ENCODE peak calls at places on chromosomes 16 and 17, in ten cellular contexts. H is tibial artery; M is thoracic aorta; T is body of pancreas; B is HCT116; V is CD4-positive, alpha-beta T cell; D is lower lobe of right lung; C is colonic mucosa; W is stomach; S is fibroblast of lung. G is an unnamed sample.

GRCh38 chr16:4005281-4005680 is 111.0 kb downstream of the ADCY9 start:
- DNase-seq in H (no peak), M (no peak), T (no peak), B (no peak), V (no peak), D (no peak), C (no peak), W (no peak), S (no peak), G (no peak)

GRCh38 chr17:79812206-79812968 is 15.5 kb upstream of the CBX8 start:
- DNase-seq in H (no peak), M (no peak), T (no peak), B (no peak), V (no peak), D (no peak), C (no peak), W (no peak), S (no peak), G (no peak)

GRCh38 chr16:4410335-4411075 is 5.9 kb downstream of the CORO7 start:
- DNase-seq in H (peak), M (no peak), T (peak), B (no peak), V (no peak), D (peak), C (peak), W (peak), S (peak), G (no peak)

GRCh38 chr16:84774810-84775209 is 45.0 kb upstream of the CRISPLD2 start:
- DNase-seq in H (no peak), M (no peak), T (no peak), B (no peak), V (no peak), D (no peak), C (no peak), W (no peak), S (peak), G (peak)

GRCh38 chr17:7217113-7217987 is 2.3 kb downstream of the DLG4 start:
- DNase-seq in H (no peak), M (no peak), T (peak), B (no peak), V (no peak), D (no peak), C (no peak), W (peak), S (peak), G (no peak)

GRCh38 chr16:85347213-85347591 is 234.9 kb upstream of the CIBAR2 start:
- DNase-seq in H (no peak), M (no peak), T (no peak), B (no peak), V (no peak), D (no peak), C (no peak), W (peak), S (peak), G (no peak)

GRCh38 chr16:67806428-67807147 is at the start of the genes RANBP10 and TSNAXIP1:
- DNase-seq in H (peak), M (peak), T (peak), B (peak), V (peak), D (peak), C (peak), W (peak), S (peak), G (peak)

GRCh38 chr17:19012171-19013080 is 7.9 kb upstream of the FAM83G start:
- DNase-seq in H (no peak), M (no peak), T (no peak), B (no peak), V (no peak), D (peak), C (no peak), W (no peak), S (no peak), G (no peak)

GRCh38 chr17:49952912-49953497 is 16.0 kb upstream of the DLX4 start:
- DNase-seq in H (no peak), M (no peak), T (no peak), B (no peak), V (no peak), D (no peak), C (no peak), W (no peak), S (no peak), G (no peak)

GRCh38 chr17:19551148-19551547 is 17.5 kb downstream of the SLC47A1 start:
- DNase-seq in H (no peak), M (no peak), T (no peak), B (no peak), V (no peak), D (no peak), C (no peak), W (no peak), S (no peak), G (no peak)

GRCh38 chr16:11389631-11390565 is 44.6 kb downstream of the RMI2 start:
- DNase-seq in H (peak), M (no peak), T (no peak), B (no peak), V (no peak), D (peak), C (no peak), W (no peak), S (no peak), G (peak)

GRCh38 chr17:73686126-73686525 is 41.9 kb upstream of the SDK2 start:
- DNase-seq in H (no peak), M (no peak), T (no peak), B (no peak), V (no peak), D (no peak), C (no peak), W (no peak), S (no peak), G (no peak)

GRCh38 chr17:81665205-81666091 is 957 bp downstream of the OXLD1 start:
- DNase-seq in H (no peak), M (no peak), T (peak), B (no peak), V (peak), D (peak), C (peak), W (no peak), S (peak), G (peak)

GRCh38 chr16:81778861-81779539 is at the start of gene PLCG2:
- DNase-seq in H (peak), M (no peak), T (peak), B (peak), V (peak), D (peak), C (peak), W (peak), S (peak), G (peak)

GRCh38 chr17:81931189-81931556 is 3.6 kb upstream of the MAFG start:
- DNase-seq in H (no peak), M (no peak), T (no peak), B (no peak), V (no peak), D (no peak), C (no peak), W (no peak), S (no peak), G (no peak)

GRCh38 chr17:859461-860195 is 77.5 kb downstream of the MRM3 start:
- DNase-seq in H (no peak), M (no peak), T (no peak), B (no peak), V (no peak), D (no peak), C (no peak), W (no peak), S (peak), G (no peak)

GRCh38 chr16:58243528-58244004 is 45.7 kb upstream of the CSNK2A2 start:
- DNase-seq in H (no peak), M (no peak), T (peak), B (no peak), V (no peak), D (no peak), C (no peak), W (no peak), S (no peak), G (no peak)

GRCh38 chr17:18857864-18858566 is at the start of gene PRPSAP2:
- DNase-seq in H (peak), M (peak), T (peak), B (peak), V (peak), D (peak), C (peak), W (peak), S (peak), G (peak)

GRCh38 chr17:52546990-52547389 is 388.5 kb upstream of the CA10 start:
- DNase-seq in H (no peak), M (no peak), T (no peak), B (no peak), V (no peak), D (no peak), C (no peak), W (no peak), S (no peak), G (no peak)

GRCh38 chr16:8887952-8888560 is 5.9 kb downstream of the LITAFD start:
- DNase-seq in H (no peak), M (no peak), T (peak), B (no peak), V (no peak), D (peak), C (no peak), W (peak), S (no peak), G (no peak)

GRCh38 chr17:31488264-31488981 is 96.9 kb downstream of the RAB11FIP4 start:
- DNase-seq in H (no peak), M (no peak), T (peak), B (no peak), V (peak), D (peak), C (peak), W (peak), S (no peak), G (no peak)

GRCh38 chr17:12927541-12928425 is 90.0 kb downstream of the ELAC2 start:
- DNase-seq in H (no peak), M (no peak), T (no peak), B (no peak), V (no peak), D (no peak), C (no peak), W (no peak), S (no peak), G (no peak)

GRCh38 chr16:8861563-8862308 is 7.1 kb downstream of the CARHSP1 start:
- DNase-seq in H (no peak), M (no peak), T (no peak), B (no peak), V (no peak), D (peak), C (no peak), W (no peak), S (no peak), G (no peak)

GRCh38 chr16:85863384-85863774 is 35.6 kb upstream of the IRF8 start:
- DNase-seq in H (peak), M (no peak), T (no peak), B (no peak), V (no peak), D (no peak), C (no peak), W (no peak), S (no peak), G (no peak)

GRCh38 chr17:69967910-69968411 is 107.1 kb upstream of the KCNJ16 start:
- DNase-seq in H (no peak), M (no peak), T (no peak), B (no peak), V (no peak), D (no peak), C (no peak), W (no peak), S (peak), G (no peak)

GRCh38 chr17:51948128-51948527 is 210.4 kb downstream of the CA10 start:
- DNase-seq in H (no peak), M (no peak), T (no peak), B (no peak), V (no peak), D (no peak), C (peak), W (no peak), S (no peak), G (no peak)

GRCh38 chr17:56222255-56222654 is 69.0 kb downstream of the ANKFN1 start:
- DNase-seq in H (no peak), M (no peak), T (no peak), B (no peak), V (no peak), D (no peak), C (no peak), W (no peak), S (no peak), G (peak)

GRCh38 chr16:90046122-90046970 is 27.1 kb upstream of the DBNDD1 start:
- DNase-seq in H (no peak), M (no peak), T (no peak), B (no peak), V (no peak), D (no peak), C (no peak), W (no peak), S (no peak), G (no peak)

GRCh38 chr16:77290451-77291110 is 91.4 kb downstream of the SYCE1L start:
- DNase-seq in H (no peak), M (no peak), T (no peak), B (no peak), V (no peak), D (no peak), C (no peak), W (no peak), S (peak), G (no peak)

GRCh38 chr17:63681530-63681929 is 18.4 kb downstream of the LIMD2 start:
- DNase-seq in H (no peak), M (no peak), T (no peak), B (no peak), V (no peak), D (no peak), C (no peak), W (no peak), S (no peak), G (no peak)

GRCh38 chr17:65193305-65194293 is 56.4 kb downstream of the RGS9 start:
- DNase-seq in H (no peak), M (no peak), T (no peak), B (no peak), V (no peak), D (no peak), C (no peak), W (no peak), S (no peak), G (no peak)

GRCh38 chr16:27726621-27727275 is 176.8 kb downstream of the KATNIP start:
- DNase-seq in H (no peak), M (no peak), T (no peak), B (no peak), V (no peak), D (no peak), C (no peak), W (no peak), S (peak), G (no peak)

GRCh38 chr17:8556074-8556473 is 74.5 kb downstream of the MYH10 start:
- DNase-seq in H (no peak), M (peak), T (no peak), B (peak), V (no peak), D (no peak), C (no peak), W (no peak), S (no peak), G (no peak)

GRCh38 chr17:43517615-43518386 is 28.3 kb downstream of the ETV4 start:
- DNase-seq in H (peak), M (no peak), T (no peak), B (no peak), V (no peak), D (no peak), C (no peak), W (no peak), S (peak), G (no peak)

GRCh38 chr16:56631197-56631596 is 1.3 kb upstream of the MT1M start:
- DNase-seq in H (no peak), M (no peak), T (no peak), B (no peak), V (no peak), D (no peak), C (no peak), W (no peak), S (no peak), G (no peak)
- H3K27ac ChIP-seq in H (peak), M (peak), T (peak), B (no peak), V (no peak), D (peak), C (no peak), W (peak), S (no peak), G (no peak)

GRCh38 chr17:35807371-35808144 is 1.7 kb upstream of the TAF15 start:
- DNase-seq in H (no peak), M (no peak), T (no peak), B (no peak), V (no peak), D (no peak), C (no peak), W (no peak), S (peak), G (no peak)
- H3K27ac ChIP-seq in H (peak), M (peak), T (no peak), B (no peak), V (no peak), D (peak), C (no peak), W (no peak), S (no peak), G (no peak)

DNA sequence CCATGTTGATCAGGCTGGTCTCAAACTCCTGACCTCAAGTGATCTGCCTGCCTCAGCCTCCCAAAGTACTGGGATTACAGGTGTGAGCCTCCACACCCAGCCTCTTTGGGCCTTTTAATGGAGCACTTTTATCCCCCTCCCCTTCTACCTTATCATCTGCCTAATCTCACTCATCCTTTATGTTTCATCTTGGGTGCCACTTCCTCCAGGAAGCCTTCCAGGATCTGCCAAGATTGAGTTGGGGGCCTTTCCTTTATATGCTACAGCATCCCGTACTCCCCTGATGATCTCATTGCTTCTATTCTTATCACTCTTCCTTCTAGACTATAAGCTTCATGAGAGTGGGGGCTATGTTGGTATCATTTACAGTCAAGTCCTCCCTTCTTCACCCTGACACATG is 192.8 kb upstream of the WSCD1 start:
- DNase-seq in H (no peak), M (no peak), T (no peak), B (no peak), V (no peak), D (no peak), C (no peak), W (no peak), S (no peak), G (no peak)
- H3K27ac ChIP-seq in H (no peak), M (no peak), T (no peak), B (no peak), V (no peak), D (no peak), C (no peak), W (no peak), S (no peak), G (no peak)

DNA sequence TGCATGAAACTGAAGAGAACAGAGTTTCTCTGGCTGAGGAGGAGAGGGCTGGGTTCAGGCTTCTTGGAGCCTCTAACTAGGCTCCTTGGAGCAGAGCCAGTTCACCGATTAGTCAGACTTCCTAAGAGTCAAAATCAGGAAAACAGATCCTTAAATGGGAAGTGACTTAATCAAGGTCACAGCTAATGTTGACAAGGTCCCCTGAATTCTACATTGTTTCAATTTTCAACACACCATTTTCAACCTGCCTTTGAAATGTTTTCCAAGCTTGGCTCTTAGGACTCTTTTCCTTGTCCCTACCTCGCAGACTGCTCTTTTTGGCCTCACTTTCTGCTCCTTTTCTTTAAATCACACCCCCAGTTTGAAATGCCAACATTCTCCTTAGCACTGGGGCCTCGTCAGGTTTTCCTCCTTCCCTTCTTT is 16.3 kb downstream of the MYL4 start:
- DNase-seq in H (peak), M (peak), T (peak), B (peak), V (no peak), D (no peak), C (peak), W (peak), S (peak), G (no peak)
- H3K27ac ChIP-seq in H (peak), M (peak), T (peak), B (no peak), V (no peak), D (peak), C (peak), W (peak), S (peak), G (no peak)

G was measured in HL-60.